ENCODE peak calls at places on chromosomes 5 and 9, in ten cellular contexts. G, X, J, I, K, Z, O, H, V and W are unnamed samples.
A peak's percentile ranks its signal among the peaks of the same experiment; 100 is the strongest.

GRCh38 chr5:84274585-84275468 is 109.9 kb downstream of the EDIL3 start:
- DNase-seq in G (no peak), X (no peak), Z (no peak), J (no peak), I (peak; percentile 26), V (peak; percentile 33), H (peak; percentile 74), K (no peak), O (no peak), W (no peak)

GRCh38 chr5:32504923-32505596 is 60.5 kb upstream of the ZFR start:
- DNase-seq in X (peak; percentile 91), H (peak; percentile 97), I (no peak), V (no peak), K (peak; percentile 43), G (no peak), J (no peak), O (no peak), Z (no peak), W (peak; percentile 92)

GRCh38 chr5:142091012-142091411 is 17.6 kb upstream of the NDFIP1 start:
- DNase-seq in K (no peak), J (no peak), X (no peak), O (no peak), H (no peak), I (no peak), V (no peak), G (no peak), Z (no peak), W (no peak)

GRCh38 chr9:135086597-135087488 is 625 bp upstream of the OLFM1 start:
- DNase-seq in X (no peak), G (no peak), K (no peak), O (no peak), Z (no peak), I (no peak), V (no peak), J (no peak), H (peak; percentile 52), W (no peak)

GRCh38 chr9:110334183-110334582 is 3.5 kb downstream of the TXNDC8 start:
- DNase-seq in I (no peak), V (no peak), G (no peak), H (no peak), J (no peak), Z (no peak), X (no peak), K (no peak), O (no peak), W (no peak)

GRCh38 chr9:126456802-126457547 is 130.3 kb downstream of the MVB12B start:
- DNase-seq in Z (no peak), H (no peak), J (no peak), K (no peak), O (no peak), X (no peak), V (no peak), G (no peak), I (no peak), W (no peak)

GRCh38 chr5:24786108-24786507 is 141.3 kb upstream of the CDH10 start:
- DNase-seq in X (no peak), J (no peak), Z (no peak), I (no peak), O (no peak), V (no peak), G (no peak), H (no peak), K (no peak), W (no peak)

GRCh38 chr5:77641397-77641943 is 3.0 kb upstream of the OTP start:
- DNase-seq in K (no peak), J (no peak), I (no peak), H (peak; percentile 73), O (no peak), Z (no peak), V (no peak), G (no peak), X (no peak), W (no peak)

GRCh38 chr9:127253446-127253845 is 11.1 kb upstream of the GARNL3 start:
- DNase-seq in Z (no peak), I (no peak), O (no peak), V (no peak), J (no peak), H (peak; percentile 12), X (no peak), G (no peak), K (no peak), W (no peak)

GRCh38 chr5:62093411-62093810 is 212.6 kb upstream of the KIF2A start:
- DNase-seq in O (no peak), J (no peak), X (no peak), K (no peak), V (no peak), H (no peak), G (no peak), I (no peak), Z (no peak), W (no peak)

GRCh38 chr9:81411961-81412360 is 277.4 kb downstream of the TLE1 start:
- DNase-seq in I (no peak), X (no peak), Z (no peak), J (no peak), G (no peak), K (no peak), H (no peak), V (peak; percentile 50), O (no peak), W (no peak)

GRCh38 chr5:181207214-181207959 is 2.4 kb upstream of the TRIM7 start:
- DNase-seq in J (peak; percentile 52), I (peak; percentile 86), O (peak; percentile 88), G (peak; percentile 61), V (peak; percentile 94), K (no peak), H (no peak), X (no peak), Z (peak; percentile 86), W (peak; percentile 76)

GRCh38 chr5:30849801-30850370 is 343.6 kb upstream of the CDH6 start:
- DNase-seq in H (peak; percentile 10), V (peak; percentile 99), X (no peak), G (no peak), K (peak; percentile 98), Z (peak; percentile 74), O (no peak), I (no peak), J (no peak), W (peak; percentile 98)

GRCh38 chr9:119758241-119758640 is 389.0 kb upstream of the BRINP1 start:
- DNase-seq in O (no peak), K (no peak), I (no peak), X (no peak), H (peak; percentile 77), V (no peak), G (no peak), Z (no peak), J (no peak), W (no peak)

GRCh38 chr5:18761801-18762200 is 1127.5 kb downstream of the TAF11L14 start:
- DNase-seq in I (no peak), G (no peak), K (no peak), V (peak; percentile 55), J (no peak), H (peak; percentile 35), Z (no peak), O (no peak), X (no peak), W (no peak)

GRCh38 chr9:6106576-6107339 is 91.3 kb upstream of the RANBP6 start:
- DNase-seq in J (no peak), G (no peak), I (peak; percentile 34), V (peak; percentile 61), X (peak; percentile 1), O (no peak), Z (no peak), H (peak; percentile 20), K (no peak), W (no peak)

GRCh38 chr9:89871871-89872331 is 267.1 kb downstream of the GADD45G start:
- DNase-seq in H (no peak), I (no peak), X (no peak), Z (no peak), O (peak; percentile 43), J (no peak), K (no peak), G (no peak), V (no peak), W (no peak)

GRCh38 chr9:37732086-37732744 is 21.4 kb upstream of the TRMT10B start:
- DNase-seq in O (no peak), Z (no peak), V (no peak), H (peak; percentile 98), X (peak; percentile 47), G (no peak), J (no peak), K (no peak), I (no peak), W (no peak)

GRCh38 chr5:139561655-139562451 is 714 bp downstream of the UBE2D2 start:
- DNase-seq in X (no peak), V (peak; percentile 44), G (no peak), H (peak; percentile 82), Z (peak; percentile 20), O (no peak), J (no peak), K (no peak), I (no peak), W (no peak)

GRCh38 chr5:52657231-52657645 is 130.5 kb upstream of the ITGA1 start:
- DNase-seq in O (no peak), H (peak; percentile 83), K (no peak), V (peak; percentile 61), J (no peak), I (peak; percentile 42), G (no peak), X (peak; percentile 14), Z (no peak), W (peak; percentile 48)

GRCh38 chr9:36789886-36790285 is 217.2 kb downstream of the MELK start:
- DNase-seq in V (no peak), H (no peak), J (no peak), I (no peak), G (no peak), Z (no peak), O (no peak), K (no peak), X (no peak), W (no peak)

GRCh38 chr5:149656576-149657182 is 73.4 kb upstream of the PPARGC1B start:
- DNase-seq in G (no peak), K (no peak), O (no peak), Z (no peak), X (peak; percentile 24), I (no peak), J (no peak), V (peak; percentile 47), H (peak; percentile 92), W (no peak)

GRCh38 chr9:126456396-126456795 is 129.8 kb downstream of the MVB12B start:
- DNase-seq in K (no peak), O (no peak), X (no peak), J (no peak), G (no peak), I (no peak), V (no peak), Z (no peak), H (no peak), W (no peak)

GRCh38 chr5:21820527-21820926 is 1032.6 kb downstream of the CDH12 start:
- DNase-seq in V (no peak), X (no peak), J (no peak), H (peak; percentile 62), O (no peak), Z (no peak), G (no peak), I (no peak), K (no peak), W (no peak)